ENCODE peak calls at places on chromosomes 11 and 22, in five cellular contexts. One of them, this sample, is unnamed.

GRCh38 chr11:327581-327923 is 6.9 kb upstream of the IFITM3 start:
- DNase-seq in mucosa of gallbladder: no peak
- DNase-seq in small intestine: no peak
- DNase-seq in NCI-H748 treated with DMSO at 0.1 percent for 48 hours: no peak
- DNase-seq in progenitor cell of endocrine pancreas: no peak
- DNase-seq in this sample: no peak

GRCh38 chr22:44752285-44753188 is at the start of gene ARHGAP8:
- DNase-seq in mucosa of gallbladder: no peak
- DNase-seq in small intestine: peak
- DNase-seq in NCI-H748 treated with DMSO at 0.1 percent for 48 hours: no peak
- DNase-seq in progenitor cell of endocrine pancreas: peak
- DNase-seq in this sample: no peak

GRCh38 chr22:45549739-45550138 is 47.1 kb downstream of the FBLN1 start:
- DNase-seq in mucosa of gallbladder: no peak
- DNase-seq in small intestine: no peak
- DNase-seq in NCI-H748 treated with DMSO at 0.1 percent for 48 hours: no peak
- DNase-seq in progenitor cell of endocrine pancreas: no peak
- DNase-seq in this sample: no peak

GRCh38 chr11:102615077-102615893 is 9.8 kb downstream of the MMP20 start:
- DNase-seq in mucosa of gallbladder: no peak
- DNase-seq in small intestine: no peak
- DNase-seq in NCI-H748 treated with DMSO at 0.1 percent for 48 hours: no peak
- DNase-seq in progenitor cell of endocrine pancreas: no peak
- DNase-seq in this sample: no peak

GRCh38 chr22:32202539-32203180 is 2.2 kb downstream of the RFPL2 start:
- DNase-seq in mucosa of gallbladder: peak
- DNase-seq in small intestine: peak
- DNase-seq in NCI-H748 treated with DMSO at 0.1 percent for 48 hours: peak
- DNase-seq in progenitor cell of endocrine pancreas: peak
- DNase-seq in this sample: no peak

GRCh38 chr11:103202048-103202651 is 92.9 kb downstream of the DYNC2H1 start:
- DNase-seq in mucosa of gallbladder: no peak
- DNase-seq in small intestine: peak
- DNase-seq in NCI-H748 treated with DMSO at 0.1 percent for 48 hours: peak
- DNase-seq in progenitor cell of endocrine pancreas: no peak
- DNase-seq in this sample: no peak

GRCh38 chr11:72069200-72069599 is 11.1 kb downstream of the NUMA1 start:
- DNase-seq in mucosa of gallbladder: no peak
- DNase-seq in small intestine: no peak
- DNase-seq in NCI-H748 treated with DMSO at 0.1 percent for 48 hours: no peak
- DNase-seq in progenitor cell of endocrine pancreas: no peak
- DNase-seq in this sample: no peak

GRCh38 chr11:65419773-65420481 is 2.7 kb upstream of the NEAT1 start:
- DNase-seq in mucosa of gallbladder: peak
- DNase-seq in small intestine: peak
- DNase-seq in NCI-H748 treated with DMSO at 0.1 percent for 48 hours: no peak
- DNase-seq in progenitor cell of endocrine pancreas: no peak
- DNase-seq in this sample: peak

GRCh38 chr11:22920939-22921565 is 60.8 kb upstream of the CCDC179 start:
- DNase-seq in mucosa of gallbladder: peak
- DNase-seq in small intestine: peak
- DNase-seq in NCI-H748 treated with DMSO at 0.1 percent for 48 hours: peak
- DNase-seq in progenitor cell of endocrine pancreas: peak
- DNase-seq in this sample: no peak

GRCh38 chr11:110833033-110833484 is 120.8 kb upstream of the ARHGAP20 start:
- DNase-seq in mucosa of gallbladder: no peak
- DNase-seq in small intestine: no peak
- DNase-seq in NCI-H748 treated with DMSO at 0.1 percent for 48 hours: no peak
- DNase-seq in progenitor cell of endocrine pancreas: no peak
- DNase-seq in this sample: no peak

GRCh38 chr22:41028841-41029240 is 63.6 kb upstream of the EP300 start:
- DNase-seq in mucosa of gallbladder: no peak
- DNase-seq in small intestine: no peak
- DNase-seq in NCI-H748 treated with DMSO at 0.1 percent for 48 hours: no peak
- DNase-seq in progenitor cell of endocrine pancreas: no peak
- DNase-seq in this sample: no peak

GRCh38 chr11:65498042-65498726 is 661 bp upstream of the MALAT1 start:
- DNase-seq in mucosa of gallbladder: no peak
- DNase-seq in small intestine: peak
- DNase-seq in NCI-H748 treated with DMSO at 0.1 percent for 48 hours: peak
- DNase-seq in progenitor cell of endocrine pancreas: no peak
- DNase-seq in this sample: peak

GRCh38 chr11:72716788-72717435 is 35.3 kb downstream of the ARAP1 start:
- DNase-seq in mucosa of gallbladder: no peak
- DNase-seq in small intestine: no peak
- DNase-seq in NCI-H748 treated with DMSO at 0.1 percent for 48 hours: no peak
- DNase-seq in progenitor cell of endocrine pancreas: no peak
- DNase-seq in this sample: no peak

GRCh38 chr11:77141475-77141874 is 13.4 kb downstream of the MYO7A start:
- DNase-seq in mucosa of gallbladder: no peak
- DNase-seq in small intestine: no peak
- DNase-seq in NCI-H748 treated with DMSO at 0.1 percent for 48 hours: no peak
- DNase-seq in progenitor cell of endocrine pancreas: no peak
- DNase-seq in this sample: no peak

GRCh38 chr11:47390084-47390760 is 11.9 kb upstream of the SPI1 start:
- DNase-seq in mucosa of gallbladder: no peak
- DNase-seq in small intestine: no peak
- DNase-seq in NCI-H748 treated with DMSO at 0.1 percent for 48 hours: no peak
- DNase-seq in progenitor cell of endocrine pancreas: no peak
- DNase-seq in this sample: no peak

GRCh38 chr11:64275841-64276240 is 8.6 kb downstream of the BAD start:
- DNase-seq in mucosa of gallbladder: no peak
- DNase-seq in small intestine: no peak
- DNase-seq in NCI-H748 treated with DMSO at 0.1 percent for 48 hours: no peak
- DNase-seq in progenitor cell of endocrine pancreas: no peak
- DNase-seq in this sample: no peak

This sample was measured in coronary artery.